ENCODE peak calls at places on chromosomes 11 and 22, in seven cellular contexts. R, O, A, I, D, Z and F are unnamed samples.

GRCh38 chr22:27019827-27020226 is 362.4 kb downstream of the MIAT start:
- DNase-seq in R (no peak), O (no peak), A (no peak), I (no peak), D (no peak), Z (no peak), F (no peak)

GRCh38 chr11:85766801-85767200 is 44.1 kb downstream of the SYTL2 start:
- DNase-seq in R (no peak), O (no peak), A (no peak), I (no peak), D (no peak), Z (no peak), F (no peak)

GRCh38 chr11:118162846-118163245 is 10.2 kb upstream of the SCN4B start:
- DNase-seq in R (no peak), O (no peak), A (no peak), I (no peak), D (no peak), Z (no peak), F (no peak)

GRCh38 chr11:116808262-116809175 is 14.6 kb downstream of the APOA4 start:
- DNase-seq in R (peak; percentile 73), O (no peak), A (no peak), I (no peak), D (peak; percentile 88), Z (peak; percentile 81), F (no peak)

GRCh38 chr22:39234867-39235687 is 9.7 kb downstream of the PDGFB start:
- DNase-seq in R (no peak), O (no peak), A (no peak), I (no peak), D (peak; percentile 49), Z (peak; percentile 75), F (peak; percentile 63)

GRCh38 chr11:93908689-93909088 is 58.3 kb upstream of the VSTM5 start:
- DNase-seq in R (peak; percentile 81), O (no peak), A (no peak), I (no peak), D (peak; percentile 83), Z (no peak), F (no peak)

GRCh38 chr22:38513063-38513462 is 7.0 kb upstream of the DDX17 start:
- DNase-seq in R (no peak), O (no peak), A (no peak), I (no peak), D (no peak), Z (no peak), F (no peak)

GRCh38 chr11:60951909-60952741 is at the start of gene SLC15A3:
- DNase-seq in R (peak; percentile 57), O (peak; percentile 54), A (no peak), I (no peak), D (no peak), Z (peak; percentile 60), F (peak; percentile 29)

GRCh38 chr22:40215266-40215665 is 37.5 kb downstream of the TNRC6B start:
- DNase-seq in R (no peak), O (no peak), A (no peak), I (no peak), D (peak; percentile 17), Z (peak; percentile 28), F (peak; percentile 70)

GRCh38 chr11:110077866-110078325 is 15.3 kb upstream of the ZC3H12C start:
- DNase-seq in R (peak; percentile 59), O (no peak), A (no peak), I (no peak), D (peak; percentile 90), Z (no peak), F (no peak)

GRCh38 chr22:17486313-17486712 is 77.0 kb upstream of the SLC25A18 start:
- DNase-seq in R (no peak), O (peak; percentile 79), A (no peak), I (no peak), D (no peak), Z (no peak), F (no peak)

GRCh38 chr22:38754247-38755154 is 1.3 kb downstream of the SUN2 start:
- DNase-seq in R (peak; percentile 83), O (peak; percentile 71), A (no peak), I (no peak), D (peak; percentile 73), Z (peak; percentile 92), F (peak; percentile 76)

GRCh38 chr11:118896921-118897591 is 13.4 kb downstream of the CXCR5 start:
- DNase-seq in R (no peak), O (no peak), A (no peak), I (no peak), D (no peak), Z (no peak), F (no peak)

GRCh38 chr11:125903753-125904659 is at the start of gene DDX25:
- DNase-seq in R (no peak), O (no peak), A (no peak), I (no peak), D (no peak), Z (no peak), F (peak; percentile 35)

GRCh38 chr11:57308426-57309060 is 16.2 kb downstream of the TNKS1BP1 start:
- DNase-seq in R (no peak), O (peak; percentile 44), A (no peak), I (no peak), D (no peak), Z (no peak), F (no peak)

GRCh38 chr11:35165416-35166368 is 26.7 kb downstream of the CD44 start:
- DNase-seq in R (peak; percentile 82), O (no peak), A (peak; percentile 63), I (no peak), D (peak; percentile 91), Z (peak; percentile 46), F (no peak)